ENCODE peak calls at places on chromosomes 5 and 9, in four cellular contexts. O is IMR-90, H is K562, A is A549. I is an unnamed sample.

GRCh38 chr5:135048286-135048685 is 14.3 kb upstream of the PITX1 start:
- DNase-seq in O (no peak), H (no peak), A (no peak), I (no peak)

GRCh38 chr5:32130865-32131264 is 43.3 kb downstream of the GOLPH3 start:
- DNase-seq in O (no peak), H (no peak), A (no peak), I (no peak)

GRCh38 chr5:64749385-64749784 is 19.1 kb downstream of the SREK1IP1 start:
- DNase-seq in O (no peak), H (no peak), A (no peak), I (no peak)

GRCh38 chr9:532707-533106 is 308.8 kb upstream of the DMRT1 start:
- DNase-seq in O (no peak), H (no peak), A (no peak), I (no peak)

GRCh38 chr5:53127107-53127506 is 17.6 kb upstream of the MOCS2 start:
- DNase-seq in O (no peak), H (no peak), A (no peak), I (no peak)

GRCh38 chr9:91732187-91733005 is 217.6 kb downstream of the ROR2 start:
- DNase-seq in O (no peak), H (no peak), A (no peak), I (no peak)

GRCh38 chr5:13601152-13601551 is 343.3 kb downstream of the DNAH5 start:
- DNase-seq in O (peak), H (no peak), A (no peak), I (no peak)

GRCh38 chr5:79464695-79465332 is 49.1 kb downstream of the HOMER1 start:
- DNase-seq in O (peak), H (peak), A (peak), I (no peak)

GRCh38 chr5:91312698-91313097 is 70.4 kb downstream of the ARRDC3 start:
- DNase-seq in O (no peak), H (no peak), A (no peak), I (no peak)

GRCh38 chr9:78207319-78207718 is 28.6 kb upstream of the CEP78 start:
- DNase-seq in O (no peak), H (no peak), A (no peak), I (no peak)

GRCh38 chr9:33290994-33291397 is 680 bp downstream of the NFX1 start:
- DNase-seq in O (peak), H (no peak), A (peak), I (peak)

GRCh38 chr5:8906303-8906967 is 639.4 kb downstream of the SEMA5A start:
- DNase-seq in O (peak), H (no peak), A (no peak), I (no peak)

GRCh38 chr5:122419195-122419894 is 107.3 kb downstream of the SNCAIP start:
- DNase-seq in O (no peak), H (no peak), A (no peak), I (no peak)

GRCh38 chr5:127425037-127425436 is 92.4 kb upstream of the PRRC1 start:
- DNase-seq in O (no peak), H (no peak), A (no peak), I (peak)

GRCh38 chr9:133627341-133627740 is 8.8 kb upstream of the DBH start:
- DNase-seq in O (no peak), H (no peak), A (no peak), I (no peak)

GRCh38 chr9:127521919-127522304 is 70.6 kb downstream of the LRSAM1 start:
- DNase-seq in O (no peak), H (no peak), A (no peak), I (no peak)
- TF ChIP-seq CEBPB in O (no peak), H (no peak), A (no peak), I (no peak)

GRCh38 chr5:150377964-150378694 is 20.6 kb downstream of the TCOF1 start:
- DNase-seq in O (peak), H (no peak), A (no peak), I (no peak)

GRCh38 chr5:150374651-150375050 is 17.2 kb downstream of the TCOF1 start:
- DNase-seq in O (no peak), H (no peak), A (no peak), I (no peak)

GRCh38 chr5:150368526-150368925 is 11.0 kb downstream of the TCOF1 start:
- DNase-seq in O (no peak), H (no peak), A (no peak), I (no peak)

GRCh38 chr5:150376799-150377771 is 19.6 kb downstream of the TCOF1 start:
- DNase-seq in O (peak), H (no peak), A (no peak), I (no peak)

DNA sequence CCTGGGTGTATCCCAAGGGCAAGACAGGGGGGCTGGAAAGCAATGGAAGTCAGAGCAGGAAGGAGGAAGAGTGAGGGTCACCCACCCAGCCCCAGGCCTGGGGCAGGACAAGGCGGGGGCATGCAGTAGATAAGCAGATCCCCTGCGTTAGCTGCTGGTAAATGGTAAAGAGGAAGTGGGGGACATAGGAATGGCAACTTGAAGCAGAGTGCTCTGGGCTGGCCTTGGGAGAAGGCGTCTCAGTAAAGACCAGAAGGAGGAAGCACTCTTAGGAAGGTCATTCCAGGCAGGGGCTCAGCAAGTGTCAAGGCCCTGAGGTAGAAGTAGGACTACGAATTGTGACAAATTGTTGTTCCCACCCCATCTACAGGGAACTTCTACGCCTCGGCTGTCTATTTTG is 15.1 kb downstream of the TCOF1 start:
- DNase-seq in O (no peak), H (no peak), A (no peak), I (no peak)
- TF ChIP-seq CEBPB in O (no peak), H (no peak), A (no peak), I (no peak)

GRCh38 chr9:106921341-106921899 is 58.5 kb downstream of the ZNF462 start:
- DNase-seq in O (peak), H (peak), A (no peak), I (peak)
- TF ChIP-seq CEBPB in O (no peak), H (no peak), A (no peak), I (no peak)

DNA sequence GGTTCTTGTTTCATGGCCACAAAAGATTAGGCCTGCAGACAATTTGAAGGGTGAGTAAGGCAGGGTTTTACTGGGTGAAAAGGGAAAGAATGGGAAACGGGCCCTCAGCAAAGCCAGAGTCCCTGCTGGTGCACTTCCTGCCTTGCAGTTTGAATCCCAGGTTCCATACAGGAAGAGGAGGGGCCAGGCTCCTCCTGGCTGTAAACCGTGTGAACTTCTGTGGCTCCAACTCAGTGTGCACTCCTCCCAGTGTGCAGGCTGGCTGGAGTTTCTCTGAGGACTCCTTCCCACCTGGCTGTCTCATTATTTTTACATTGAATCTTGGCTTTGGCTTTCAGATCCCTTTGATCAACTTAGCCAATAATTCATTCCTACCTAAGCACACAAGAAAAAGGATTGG is 367.1 kb upstream of the KLF4 start:
- DNase-seq in O (no peak), H (no peak), A (no peak), I (no peak)
- TF ChIP-seq CEBPB in O (no peak), H (no peak), A (no peak), I (no peak)

DNA sequence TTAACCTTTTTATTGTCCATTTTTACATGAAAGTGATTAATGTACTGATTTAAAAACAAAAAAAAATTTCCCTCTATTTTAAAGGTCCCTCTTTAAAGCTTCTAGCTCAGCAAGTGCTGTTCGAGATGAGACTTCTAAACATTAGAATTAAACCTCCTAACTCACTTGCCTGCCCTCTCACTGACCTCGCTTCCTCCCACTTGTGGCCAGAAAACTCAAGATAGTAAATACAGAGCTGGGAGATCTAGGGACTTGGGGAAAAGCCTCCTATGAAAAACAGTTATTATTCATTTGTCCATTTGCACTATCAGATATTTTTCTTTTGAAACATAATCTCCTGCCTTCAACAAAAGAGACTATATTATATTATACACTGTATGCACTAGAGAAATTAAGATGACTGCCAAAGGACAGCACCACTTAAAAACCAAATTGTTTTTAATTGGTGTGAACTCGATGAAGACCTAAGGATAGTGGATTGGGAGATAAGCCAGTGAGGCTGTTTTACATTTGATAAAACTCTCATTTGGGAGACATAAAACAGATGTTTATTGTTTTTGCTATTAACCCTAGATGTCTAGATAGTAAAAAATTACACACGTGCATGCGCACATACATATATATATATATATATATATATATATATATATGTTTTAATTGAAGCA is 229.3 kb downstream of the ADAMTSL1 start:
- DNase-seq in O (peak), H (no peak), A (no peak), I (no peak)
- TF ChIP-seq CEBPB in O (no peak), H (no peak), A (no peak), I (no peak)

DNA sequence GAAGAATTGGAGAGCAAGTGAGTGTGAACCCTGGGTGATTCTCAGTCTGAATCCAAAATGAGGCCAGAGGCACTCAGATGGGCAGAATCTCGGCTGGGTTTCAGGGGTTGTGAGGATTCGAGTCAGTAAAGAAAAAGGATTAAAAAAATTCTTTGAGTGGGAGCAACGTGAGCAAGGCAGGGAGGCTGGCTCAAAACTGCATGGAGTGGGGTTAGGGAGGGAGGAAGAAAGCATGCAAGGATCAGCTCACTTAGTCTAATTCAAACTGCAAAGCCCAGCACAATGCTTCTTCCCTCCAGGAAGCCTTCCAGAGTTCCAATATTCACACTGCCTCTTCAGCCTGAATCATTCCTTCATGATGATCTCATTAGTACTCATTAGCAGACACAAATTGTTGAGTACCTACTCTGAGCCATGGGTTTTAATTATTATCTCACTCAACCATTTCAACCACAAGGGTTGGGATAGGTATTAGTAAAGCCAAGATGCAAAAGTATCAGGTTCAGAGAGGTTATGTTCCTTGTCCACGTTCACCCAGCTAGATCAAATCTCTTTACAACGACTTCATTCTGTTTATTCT is 95.8 kb downstream of the BRINP1 start:
- DNase-seq in O (no peak), H (no peak), A (no peak), I (no peak)
- TF ChIP-seq CEBPB in O (no peak), H (no peak), A (no peak), I (no peak)

GRCh38 chr9:38234479-38234878 is 158.0 kb upstream of the ALDH1B1 start:
- DNase-seq in O (no peak), H (no peak), A (no peak), I (no peak)

GRCh38 chr9:38232895-38233294 is 159.6 kb upstream of the ALDH1B1 start:
- DNase-seq in O (no peak), H (no peak), A (no peak), I (no peak)

GRCh38 chr9:38235244-38235643 is 157.3 kb upstream of the ALDH1B1 start:
- DNase-seq in O (no peak), H (no peak), A (no peak), I (no peak)

GRCh38 chr9:38233796-38234355 is 158.6 kb upstream of the ALDH1B1 start:
- DNase-seq in O (no peak), H (no peak), A (no peak), I (no peak)

DNA sequence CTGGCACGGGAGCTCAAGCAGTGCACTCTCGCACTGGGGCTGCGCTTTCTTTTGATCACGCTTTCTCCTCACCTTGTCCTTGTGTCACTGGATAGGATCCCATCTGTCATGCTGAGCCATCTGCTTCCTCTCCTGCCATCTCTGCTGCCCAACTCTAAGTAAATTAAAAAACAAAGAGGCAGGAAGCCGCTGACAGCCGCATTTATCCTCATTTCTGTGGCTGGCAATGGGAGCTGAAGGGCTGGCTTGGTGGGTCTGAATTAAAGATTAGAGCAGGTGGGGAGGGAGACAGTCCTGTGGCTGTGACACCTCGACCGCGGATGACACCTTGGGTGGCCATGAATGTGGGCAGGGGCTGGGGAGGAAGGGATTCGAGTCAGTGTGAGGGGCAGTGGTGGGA is 159.2 kb upstream of the ALDH1B1 start:
- DNase-seq in O (no peak), H (no peak), A (no peak), I (no peak)
- TF ChIP-seq CEBPB in O (no peak), H (no peak), A (no peak), I (no peak)

DNA sequence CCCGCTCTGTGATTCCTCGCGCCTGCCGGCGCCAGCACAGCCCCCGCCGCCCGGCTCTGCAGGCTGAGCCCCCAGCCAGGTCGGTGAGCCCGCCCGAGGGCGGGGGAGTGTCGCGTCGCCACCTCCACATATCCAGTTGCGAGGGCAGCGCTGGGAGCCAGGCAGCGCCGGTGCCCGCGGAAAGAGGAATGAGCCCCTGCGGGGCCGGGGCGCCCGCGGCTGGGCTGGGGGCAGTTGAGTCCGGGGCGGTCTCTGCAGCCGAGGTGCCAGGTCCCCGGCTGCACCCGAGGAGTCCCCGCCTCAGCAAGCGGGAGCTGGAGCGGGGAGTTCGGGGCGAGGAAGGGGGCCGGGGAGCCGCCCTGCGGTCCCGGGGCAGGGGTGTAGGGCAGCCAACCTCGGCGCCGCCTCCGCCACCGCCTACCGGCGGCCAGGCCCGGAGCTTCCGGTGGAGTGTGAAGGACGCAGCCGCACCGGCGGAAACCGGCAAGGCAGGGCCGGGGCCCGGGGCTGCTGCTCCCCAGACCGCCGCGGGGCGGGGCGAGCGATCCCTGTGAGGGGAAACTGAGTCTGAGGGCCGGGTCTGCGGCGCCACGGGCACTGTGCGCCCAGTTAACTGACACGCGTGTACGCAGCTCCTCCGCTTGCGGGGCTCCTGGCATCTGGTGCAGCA is 2.3 kb upstream of the TRAF1 start:
- DNase-seq in O (no peak), H (no peak), A (peak), I (peak)
- TF ChIP-seq CEBPB in O (no peak), H (no peak), A (no peak), I (no peak)

GRCh38 chr5:15645776-15646175 is 145.8 kb downstream of the FBXL7 start:
- DNase-seq in O (no peak), H (no peak), A (no peak), I (no peak)

GRCh38 chr5:15646351-15646750 is 146.4 kb downstream of the FBXL7 start:
- DNase-seq in O (no peak), H (no peak), A (no peak), I (no peak)

GRCh38 chr5:15645376-15645775 is 145.4 kb downstream of the FBXL7 start:
- DNase-seq in O (peak), H (no peak), A (no peak), I (no peak)

GRCh38 chr5:15647251-15647650 is 147.3 kb downstream of the FBXL7 start:
- DNase-seq in O (no peak), H (no peak), A (no peak), I (no peak)

GRCh38 chr5:15643731-15644130 is 143.8 kb downstream of the FBXL7 start:
- DNase-seq in O (no peak), H (no peak), A (no peak), I (no peak)
- TF ChIP-seq CEBPB in O (no peak), H (no peak), A (no peak), I (no peak)